ENCODE peak calls at places on chromosomes 6 and 20, in ten cellular contexts. K, N, O, D, R, F, J, A, U and V are unnamed samples.

GRCh38 chr6:141677598-141678211 is 455.0 kb upstream of the GJE1 start:
- DNase-seq in J (peak; percentile 19), F (peak; percentile 50), U (no peak), O (no peak), N (no peak), A (peak; percentile 2), K (no peak), R (peak; percentile 53), D (no peak), V (no peak)

GRCh38 chr6:90458353-90459224 is 128.3 kb downstream of the MAP3K7 start:
- DNase-seq in R (no peak), D (no peak), A (no peak), K (no peak), N (no peak), F (no peak), O (no peak), J (peak; percentile 49), U (peak; percentile 15), V (peak; percentile 89)

GRCh38 chr6:26414281-26414680 is 12.2 kb downstream of the BTN3A1 start:
- DNase-seq in R (no peak), J (no peak), N (no peak), F (no peak), D (no peak), A (no peak), O (no peak), U (no peak), K (no peak), V (no peak)

GRCh38 chr6:153523390-153523789 is 392.3 kb upstream of the RGS17 start:
- DNase-seq in O (no peak), A (no peak), F (no peak), U (no peak), D (no peak), R (no peak), K (no peak), N (no peak), J (no peak), V (no peak)

GRCh38 chr6:41247882-41248707 is 19.9 kb downstream of the TREML4 start:
- DNase-seq in K (no peak), J (no peak), O (no peak), R (no peak), F (no peak), A (no peak), D (no peak), N (no peak), U (no peak), V (no peak)

GRCh38 chr20:37253087-37253486 is 8.5 kb downstream of the GHRH start:
- DNase-seq in A (no peak), J (no peak), D (no peak), K (no peak), F (no peak), N (no peak), R (no peak), O (no peak), U (no peak), V (no peak)

GRCh38 chr20:16260911-16261310 is 312.3 kb downstream of the KIF16B start:
- DNase-seq in F (peak; percentile 29), N (no peak), J (no peak), U (no peak), D (no peak), R (no peak), O (no peak), K (no peak), A (no peak), V (no peak)

GRCh38 chr6:43738267-43738676 is 31.7 kb upstream of the VEGFA start:
- DNase-seq in U (no peak), K (no peak), D (no peak), F (no peak), O (no peak), J (no peak), N (no peak), R (no peak), A (no peak), V (no peak)

GRCh38 chr6:143103916-143104315 is 43.2 kb downstream of the AIG1 start:
- DNase-seq in U (no peak), R (no peak), N (no peak), A (no peak), F (no peak), K (no peak), J (no peak), D (no peak), O (no peak), V (no peak)

GRCh38 chr6:7268362-7269310 is 44.4 kb downstream of the SSR1 start:
- DNase-seq in A (no peak), D (no peak), O (no peak), K (no peak), R (no peak), U (no peak), F (no peak), J (no peak), N (no peak), V (no peak)

GRCh38 chr20:6034134-6034969 is 19.5 kb downstream of the LRRN4 start:
- DNase-seq in D (no peak), K (no peak), J (no peak), R (no peak), U (no peak), A (no peak), N (no peak), F (peak; percentile 62), O (no peak), V (no peak)

GRCh38 chr6:127907960-127908640 is 7.2 kb upstream of the THEMIS start:
- DNase-seq in U (no peak), J (no peak), R (no peak), F (no peak), A (peak; percentile 16), K (no peak), D (no peak), O (no peak), N (no peak), V (no peak)

GRCh38 chr6:63807056-63807455 is 171.5 kb downstream of the PHF3 start:
- DNase-seq in O (no peak), K (no peak), N (no peak), U (no peak), J (no peak), D (no peak), F (peak; percentile 31), A (no peak), R (no peak), V (no peak)

GRCh38 chr6:80541186-80541585 is 434.7 kb downstream of the BCKDHB start:
- DNase-seq in K (no peak), J (no peak), A (no peak), O (no peak), U (no peak), N (no peak), R (no peak), F (peak; percentile 83), D (no peak), V (no peak)